ENCODE peak calls at places on chromosomes 4 and X, in five cellular contexts. F is heart right ventricle, B is WERI-Rb-1, S is MM.1S, C is gastrocnemius medialis. T is an unnamed sample. For H3K9me3, the result is how much of the 10 kb centered on the place peaks cover.

GRCh38 chr4:54661686-54662085 is 3.9 kb downstream of the KIT start:
- DNase-seq in F (no peak), B (no peak), S (no peak), C (no peak), T (no peak)

GRCh38 chr4:138507527-138507926 is 265.4 kb upstream of the SLC7A11 start:
- DNase-seq in F (no peak), B (no peak), S (no peak), C (no peak), T (no peak)

GRCh38 chrX:153554519-153555167 is 37.2 kb downstream of the ATP2B3 start:
- DNase-seq in F (peak), B (peak), S (peak), C (peak), T (peak)

GRCh38 chr4:6926681-6927478 is 17.3 kb downstream of the TBC1D14 start:
- DNase-seq in F (peak), B (no peak), S (no peak), C (no peak), T (peak)

GRCh38 chr4:95549246-95550138 is 719 bp upstream of the UNC5C start:
- DNase-seq in F (peak), B (peak), S (no peak), C (no peak), T (peak)

GRCh38 chrX:144586756-144587155 is 660.5 kb upstream of the SPANXN1 start:
- DNase-seq in F (no peak), B (no peak), S (peak), C (no peak), T (no peak)

GRCh38 chr4:95540227-95540626 is 8.5 kb downstream of the UNC5C start:
- DNase-seq in F (no peak), B (no peak), S (no peak), C (no peak), T (no peak)

GRCh38 chr4:133483600-133484246 is 334.6 kb downstream of the PCDH10 start:
- DNase-seq in F (no peak), B (peak), S (no peak), C (no peak), T (no peak)

GRCh38 chrX:13151806-13152510 is 107.5 kb upstream of the FAM9C start:
- DNase-seq in F (no peak), B (no peak), S (no peak), C (no peak), T (no peak)

GRCh38 chr4:72286185-72286584 is 254.4 kb downstream of the NPFFR2 start:
- DNase-seq in F (no peak), B (no peak), S (peak), C (no peak), T (no peak)

GRCh38 chr4:73518340-73518739 is 36.8 kb downstream of the AFM start:
- DNase-seq in F (no peak), B (no peak), S (no peak), C (no peak), T (no peak)

GRCh38 chr4:52606040-52606439 is 53.1 kb downstream of the USP46 start:
- DNase-seq in F (no peak), B (no peak), S (no peak), C (no peak), T (no peak)

GRCh38 chrX:98795636-98796035 is 1614.4 kb downstream of the PCDH19 start:
- DNase-seq in F (no peak), B (no peak), S (no peak), C (no peak), T (no peak)

GRCh38 chr4:158302076-158302866 is 92.0 kb downstream of the TMEM144 start:
- DNase-seq in F (no peak), B (no peak), S (no peak), C (no peak), T (no peak)

GRCh38 chr4:81422591-81422990 is 49.1 kb downstream of the RASGEF1B start:
- DNase-seq in F (no peak), B (no peak), S (no peak), C (no peak), T (no peak)

GRCh38 chr4:15479089-15479912 is 9.6 kb downstream of the CC2D2A start:
- DNase-seq in F (no peak), B (peak), S (peak), C (peak), T (peak)

GRCh38 chrX:153381684-153382532 is 19.2 kb downstream of the PNMA6E start:
- DNase-seq in F (no peak), B (peak), S (no peak), C (no peak), T (no peak)

GRCh38 chrX:36364262-36364661 is 444.7 kb downstream of the CFAP47 start:
- DNase-seq in F (no peak), B (no peak), S (no peak), C (no peak), T (no peak)

GRCh38 chrX:152637649-152638442 is at the start of gene GABRQ:
- DNase-seq in F (peak), B (peak), S (peak), C (no peak), T (no peak)

GRCh38 chr4:164876680-164877324 is at the start of gene APELA:
- DNase-seq in F (no peak), B (no peak), S (no peak), C (no peak), T (no peak)

GRCh38 chrX:116278819-116279218 is 108.3 kb downstream of the AGTR2 start:
- DNase-seq in F (no peak), B (no peak), S (no peak), C (no peak), T (no peak)

GRCh38 chrX:47093248-47093647 is 15.0 kb downstream of the RGN start:
- DNase-seq in F (no peak), B (peak), S (peak), C (no peak), T (no peak)

GRCh38 chr4:7192252-7193039 is at the start of gene SORCS2:
- DNase-seq in F (peak), B (peak), S (no peak), C (peak), T (peak)

GRCh38 chrX:106286053-106286650 is 118.0 kb downstream of the PWWP3B start:
- DNase-seq in F (no peak), B (no peak), S (no peak), C (no peak), T (no peak)

GRCh38 chr4:183637461-183637860 is 21.5 kb downstream of the RWDD4 start:
- DNase-seq in F (no peak), B (no peak), S (no peak), C (no peak), T (no peak)

GRCh38 chr4:98399915-98400314 is 138.7 kb downstream of the RAP1GDS1 start:
- DNase-seq in F (no peak), B (no peak), S (no peak), C (no peak), T (no peak)

GRCh38 chrX:96791559-96791958 is 92.1 kb upstream of the RPA4 start:
- DNase-seq in F (no peak), B (no peak), S (no peak), C (no peak), T (no peak)

GRCh38 chrX:43743100-43743822 is 87.2 kb downstream of the MAOA start:
- DNase-seq in F (no peak), B (no peak), S (no peak), C (no peak), T (no peak)

GRCh38 chr4:13905543-13905942 is 278.0 kb upstream of the BOD1L1 start:
- DNase-seq in F (no peak), B (no peak), S (no peak), C (no peak), T (no peak)

GRCh38 chr4:180057198-180057821 is 2185.9 kb upstream of the TENM3 start:
- DNase-seq in F (no peak), B (peak), S (peak), C (no peak), T (no peak)

GRCh38 chrX:116240446-116240845 is 69.9 kb downstream of the AGTR2 start:
- DNase-seq in F (no peak), B (no peak), S (no peak), C (no peak), T (no peak)

GRCh38 chr4:124846306-124846705 is 133.8 kb upstream of the ANKRD50 start:
- DNase-seq in F (no peak), B (peak), S (no peak), C (no peak), T (no peak)

GRCh38 chr4:11427201-11427996 is 1.3 kb downstream of the HS3ST1 start:
- DNase-seq in F (peak), B (no peak), S (no peak), C (no peak), T (peak)

GRCh38 chr4:163137581-163137980 is 29.1 kb downstream of the NAF1 start:
- DNase-seq in F (no peak), B (no peak), S (no peak), C (no peak), T (no peak)

GRCh38 chrX:133892337-133892736 is 93.1 kb downstream of the GPC3 start:
- DNase-seq in F (no peak), B (no peak), S (no peak), C (no peak), T (no peak)

GRCh38 chrX:8971116-8971515 is 62.8 kb downstream of the FAM9B start:
- DNase-seq in F (no peak), B (no peak), S (peak), C (no peak), T (no peak)

GRCh38 chrX:143633530-143634372 is 2.1 kb downstream of the SLITRK4 start:
- DNase-seq in F (peak), B (no peak), S (no peak), C (peak), T (peak)

GRCh38 chr4:113958766-113959540 is 20.5 kb downstream of the ARSJ start:
- DNase-seq in F (no peak), B (no peak), S (no peak), C (no peak), T (no peak)

GRCh38 chrX:151391722-151392121 is 5.3 kb upstream of the VMA21 start:
- DNase-seq in F (no peak), B (no peak), S (no peak), C (no peak), T (no peak)
- H3K9me3 ChIP-seq in F (under half), B (under half), S (under half), C (under half), T (under half)

GRCh38 chr4:1725521-1725920 is 4.2 kb downstream of the TACC3 start:
- DNase-seq in F (no peak), B (no peak), S (no peak), C (no peak), T (peak)

GRCh38 chr4:1727117-1728031 is 6.1 kb downstream of the TACC3 start:
- DNase-seq in F (peak), B (no peak), S (no peak), C (peak), T (peak)

GRCh38 chr4:1730532-1731135 is 9.3 kb downstream of the TACC3 start:
- DNase-seq in F (no peak), B (no peak), S (no peak), C (no peak), T (no peak)

GRCh38 chr4:1726146-1726934 is 5.0 kb downstream of the TACC3 start:
- DNase-seq in F (peak), B (peak), S (peak), C (peak), T (peak)

GRCh38 chr4:1728061-1728980 is 7.0 kb downstream of the TACC3 start:
- DNase-seq in F (no peak), B (no peak), S (no peak), C (no peak), T (peak)
- H3K27ac ChIP-seq in F (peak), B (no peak), S (no peak), C (peak), T (no peak)

GRCh38 chrX:20435913-20436312 is 169.2 kb upstream of the RPS6KA3 start:
- DNase-seq in F (no peak), B (no peak), S (no peak), C (no peak), T (no peak)
- H3K9me3 ChIP-seq in F (under half), B (under half), S (under half), C (under half), T (under half)

DNA sequence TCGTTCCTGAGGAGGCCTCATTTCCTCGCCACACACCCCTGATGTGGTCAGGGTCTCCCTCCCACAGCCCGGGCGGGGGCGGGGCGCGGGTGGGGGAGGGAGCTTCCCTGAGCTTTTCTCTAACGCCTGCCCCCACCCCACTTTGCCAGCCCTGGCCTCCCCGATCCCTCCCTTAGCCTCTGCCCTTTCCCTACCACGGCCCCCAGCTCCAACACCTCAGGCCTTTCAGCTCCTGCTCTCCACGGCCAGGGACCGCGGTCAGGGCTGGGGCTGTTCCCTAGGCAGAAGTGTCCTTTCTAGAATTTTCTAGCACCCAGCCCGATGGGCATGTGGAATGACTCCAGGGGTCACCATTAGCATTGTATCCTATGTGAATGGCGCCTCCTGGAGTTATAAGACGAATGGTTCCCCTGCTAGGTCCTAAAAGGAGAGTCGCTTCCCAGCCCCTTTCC is 201.3 kb upstream of the BCOR start:
- DNase-seq in F (no peak), B (peak), S (no peak), C (no peak), T (no peak)
- H3K27ac ChIP-seq in F (no peak), B (no peak), S (no peak), C (no peak), T (no peak)

GRCh38 chr4:31298737-31299136 is 578.6 kb downstream of the PCDH7 start:
- DNase-seq in F (no peak), B (no peak), S (no peak), C (no peak), T (no peak)
- H3K9me3 ChIP-seq in F (under half), B (under half), S (under half), C (under half), T (under half)

DNA sequence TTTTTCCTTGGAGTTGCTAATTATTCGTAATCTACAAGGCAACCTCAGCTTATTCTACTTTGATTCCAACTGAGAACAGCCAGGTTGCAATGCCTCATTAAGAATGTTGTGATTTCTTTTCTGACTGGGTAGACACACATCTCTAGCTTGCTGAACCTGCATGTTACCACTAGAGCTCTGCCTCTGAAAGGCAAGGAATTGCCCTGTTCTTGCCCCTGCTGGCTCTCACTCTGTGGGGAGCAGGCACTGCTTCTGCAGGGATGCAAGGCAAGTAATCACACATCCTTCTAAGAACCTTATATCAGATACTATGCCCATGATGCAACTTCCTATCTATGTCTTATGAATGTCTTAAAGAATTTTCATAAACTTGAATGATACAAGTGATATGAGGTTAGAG is 503.2 kb downstream of the PACRGL start:
- DNase-seq in F (no peak), B (no peak), S (no peak), C (no peak), T (no peak)
- H3K27ac ChIP-seq in F (no peak), B (no peak), S (no peak), C (no peak), T (no peak)

DNA sequence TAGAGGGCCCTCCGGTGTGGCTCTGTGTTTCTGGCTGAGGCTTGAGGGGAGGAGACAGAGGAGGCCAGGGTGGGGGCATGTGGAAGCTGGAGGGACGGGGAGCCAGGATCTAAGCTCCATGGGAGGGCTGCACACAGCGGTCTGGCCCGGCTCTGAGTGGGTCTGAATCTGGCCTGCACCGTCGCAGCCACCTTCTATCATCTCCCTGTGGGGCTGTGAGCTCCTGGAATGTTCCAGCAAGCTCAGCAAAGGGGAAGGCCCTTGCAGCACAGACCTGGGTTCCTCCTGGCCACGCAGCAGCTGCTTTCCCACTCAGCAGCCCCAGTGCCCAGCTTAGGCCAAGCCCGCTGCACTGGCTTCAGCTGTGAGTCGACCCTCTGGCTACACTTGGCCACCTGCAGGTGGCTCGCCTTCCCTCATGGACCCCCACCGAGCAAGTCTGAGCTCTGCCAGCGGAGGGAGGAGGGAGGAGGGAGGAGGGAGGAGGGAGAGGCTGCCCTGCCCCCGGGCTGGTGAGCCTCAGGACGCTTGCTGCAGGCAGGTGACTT is 5.3 kb downstream of the NKX1-1 start:
- DNase-seq in F (no peak), B (peak), S (no peak), C (no peak), T (peak)
- H3K9me3 ChIP-seq in F (under half), B (under half), S (under half), C (under half), T (under half)

GRCh38 chr4:169615467-169616106 is 3.2 kb upstream of the NEK1 start:
- DNase-seq in F (no peak), B (no peak), S (no peak), C (no peak), T (no peak)

GRCh38 chr4:169611991-169612868 is at the start of gene NEK1:
- DNase-seq in F (peak), B (peak), S (peak), C (peak), T (peak)

GRCh38 chr4:169612869-169613859 is 781 bp upstream of the NEK1 start:
- DNase-seq in F (peak), B (peak), S (peak), C (peak), T (peak)

GRCh38 chr4:169611157-169611556 is 1.2 kb downstream of the NEK1 start:
- DNase-seq in F (no peak), B (no peak), S (no peak), C (no peak), T (no peak)
- H3K27ac ChIP-seq in F (no peak), B (no peak), S (peak), C (peak), T (no peak)

GRCh38 chr4:86522349-86522748 is 71.8 kb upstream of the PTPN13 start:
- DNase-seq in F (no peak), B (no peak), S (no peak), C (no peak), T (no peak)

GRCh38 chr4:86523333-86523732 is 70.8 kb upstream of the PTPN13 start:
- DNase-seq in F (no peak), B (no peak), S (no peak), C (no peak), T (no peak)

GRCh38 chr4:86521373-86521969 is 72.6 kb upstream of the PTPN13 start:
- DNase-seq in F (no peak), B (no peak), S (peak), C (no peak), T (no peak)
- H3K9me3 ChIP-seq in F (under half), B (under half), S (under half), C (under half), T (under half)

DNA sequence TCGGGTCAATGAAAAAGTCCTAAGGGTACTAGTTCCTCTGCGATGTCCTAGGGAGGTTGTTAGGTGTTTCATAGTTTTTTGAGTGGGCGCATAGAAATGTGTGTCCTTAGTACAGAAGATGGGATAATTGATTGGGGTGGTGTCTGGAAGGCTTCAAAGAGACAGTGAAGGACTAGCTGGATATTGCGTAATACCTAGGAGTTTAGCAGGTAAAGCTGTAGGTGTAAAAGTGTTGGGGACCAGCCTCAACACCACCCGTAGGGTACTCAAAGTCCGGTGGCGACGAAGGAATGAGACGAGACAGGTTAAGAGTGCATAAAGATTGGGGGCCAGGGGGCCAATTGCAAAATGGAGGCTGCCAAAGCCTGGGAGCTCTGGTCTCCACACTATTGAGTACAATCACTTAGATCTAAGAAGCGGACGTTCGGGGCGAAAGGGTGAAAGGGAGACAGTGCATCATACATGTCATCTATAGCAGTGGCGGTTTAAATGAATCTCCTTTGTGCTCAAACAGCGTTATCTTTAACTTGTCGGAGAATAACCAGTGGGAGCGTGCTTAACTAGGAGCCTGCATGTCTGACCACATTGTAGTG is 1.0 kb downstream of the TRMT44 start:
- DNase-seq in F (no peak), B (no peak), S (no peak), C (no peak), T (no peak)
- H3K27ac ChIP-seq in F (no peak), B (no peak), S (peak), C (peak), T (no peak)

T was measured in aorta.